ENCODE peak calls at places on chromosomes 5 and 9, in six cellular contexts. D is GM10248; N is CD8-positive, alpha-beta memory T cell; J is CD4-positive, alpha-beta memory T cell; A is stimulated activated CD4-positive, alpha-beta T cell treated with anti-CD3 and anti-CD28 coated beads, Interleukin-4, amount 100 ng/mL, for 24 hours; H is H9. S is an unnamed sample.

GRCh38 chr5:132380047-132380446 is 10.5 kb downstream of the SLC22A5 start:
- DNase-seq in D (no peak), N (no peak), J (no peak), A (no peak), H (no peak), S (no peak)

GRCh38 chr9:76456202-76456926 is 2.6 kb upstream of the GCNT1 start:
- DNase-seq in D (peak), N (peak), J (peak), A (no peak), H (peak), S (no peak)

GRCh38 chr5:149268928-149269557 is 2.6 kb upstream of the AFAP1L1 start:
- DNase-seq in D (peak), N (no peak), J (peak), A (no peak), H (no peak), S (no peak)

GRCh38 chr9:3525088-3525835 is 539 bp downstream of the RFX3 start:
- DNase-seq in D (peak), N (no peak), J (peak), A (peak), H (no peak), S (no peak)

GRCh38 chr5:173663810-173664526 is 47.5 kb upstream of the BOD1 start:
- DNase-seq in D (peak), N (no peak), J (no peak), A (no peak), H (no peak), S (no peak)

GRCh38 chr5:146426853-146427618 is 20.1 kb upstream of the TCERG1 start:
- DNase-seq in D (peak), N (no peak), J (peak), A (no peak), H (no peak), S (no peak)

GRCh38 chr5:174097486-174098185 is 52.1 kb downstream of the NSG2 start:
- DNase-seq in D (no peak), N (no peak), J (no peak), A (no peak), H (no peak), S (no peak)

GRCh38 chr9:130933114-130934046 is 5.7 kb downstream of the FIBCD1 start:
- DNase-seq in D (no peak), N (no peak), J (no peak), A (no peak), H (no peak), S (no peak)

GRCh38 chr5:137498301-137498735 is 808 bp downstream of the SPOCK1 start:
- DNase-seq in D (no peak), N (no peak), J (no peak), A (no peak), H (peak), S (no peak)

GRCh38 chr9:86485359-86485758 is 131.1 kb upstream of the TUT7 start:
- DNase-seq in D (peak), N (no peak), J (no peak), A (no peak), H (no peak), S (no peak)

GRCh38 chr5:92543246-92543645 is 1037.8 kb downstream of the NR2F1-AS1 start:
- DNase-seq in D (no peak), N (no peak), J (no peak), A (no peak), H (no peak), S (no peak)

GRCh38 chr9:124010665-124011321 is 775 bp upstream of the LHX2 start:
- DNase-seq in D (no peak), N (no peak), J (no peak), A (no peak), H (no peak), S (no peak)

GRCh38 chr5:160506006-160507004 is 84.7 kb downstream of the PTTG1 start:
- DNase-seq in D (peak), N (peak), J (peak), A (peak), H (peak), S (peak)

GRCh38 chr5:175836741-175837729 is 34.3 kb upstream of the CPLX2 start:
- DNase-seq in D (no peak), N (no peak), J (no peak), A (no peak), H (no peak), S (no peak)

GRCh38 chr9:107142896-107143603 is 140.0 kb upstream of the RAD23B start:
- DNase-seq in D (no peak), N (no peak), J (no peak), A (no peak), H (no peak), S (no peak)

GRCh38 chr9:6501526-6502210 is 88.7 kb downstream of the UHRF2 start:
- DNase-seq in D (no peak), N (no peak), J (no peak), A (no peak), H (no peak), S (no peak)

GRCh38 chr5:145101246-145101645 is 733.9 kb downstream of the PRELID2 start:
- DNase-seq in D (no peak), N (no peak), J (no peak), A (no peak), H (no peak), S (no peak)

GRCh38 chr9:129343697-129344375 is 165.8 kb upstream of the IER5L start:
- DNase-seq in D (no peak), N (no peak), J (no peak), A (no peak), H (no peak), S (no peak)

GRCh38 chr5:14663734-14664269 is 716 bp upstream of the OTULIN start:
- DNase-seq in D (peak), N (no peak), J (no peak), A (no peak), H (no peak), S (no peak)

GRCh38 chr9:100303812-100304211 is 48.9 kb downstream of the TEX10 start:
- DNase-seq in D (no peak), N (no peak), J (no peak), A (no peak), H (no peak), S (no peak)

GRCh38 chr9:116190997-116191396 is 37.4 kb downstream of the PAPPA start:
- DNase-seq in D (no peak), N (no peak), J (no peak), A (no peak), H (no peak), S (no peak)

S was measured in iPS DF 19.7.